ENCODE peak calls at places on chromosomes 5 and 9, in five cellular contexts. One of them, this sample, is unnamed.

GRCh38 chr9:105127863-105128220 is 116.6 kb upstream of the SLC44A1 start:
- DNase-seq in HTR-8/SVneo: peak; percentile 10
- DNase-seq in T-helper 1 cell: peak; percentile 20
- DNase-seq in activated CD4-positive, alpha-beta T cell treated with anti-CD3 and anti-CD28 coated beads for 48 hours: peak; percentile 34
- DNase-seq in iris pigment epithelial cell: peak; percentile 93
- DNase-seq in this sample: peak; percentile 40

GRCh38 chr9:74804018-74804385 is 83.7 kb downstream of the TRPM6 start:
- DNase-seq in T-helper 1 cell: no peak
- DNase-seq in HTR-8/SVneo: no peak
- DNase-seq in activated CD4-positive, alpha-beta T cell treated with anti-CD3 and anti-CD28 coated beads for 48 hours: no peak
- DNase-seq in iris pigment epithelial cell: peak; percentile 14
- DNase-seq in this sample: no peak

GRCh38 chr9:13900449-13900848 is 413.5 kb downstream of the NFIB start:
- DNase-seq in iris pigment epithelial cell: no peak
- DNase-seq in HTR-8/SVneo: no peak
- DNase-seq in activated CD4-positive, alpha-beta T cell treated with anti-CD3 and anti-CD28 coated beads for 48 hours: no peak
- DNase-seq in T-helper 1 cell: no peak
- DNase-seq in this sample: no peak

GRCh38 chr9:132460240-132460639 is 50.2 kb downstream of the CFAP77 start:
- DNase-seq in HTR-8/SVneo: no peak
- DNase-seq in activated CD4-positive, alpha-beta T cell treated with anti-CD3 and anti-CD28 coated beads for 48 hours: no peak
- DNase-seq in iris pigment epithelial cell: no peak
- DNase-seq in T-helper 1 cell: no peak
- DNase-seq in this sample: no peak

GRCh38 chr5:178078197-178078995 is 34.9 kb upstream of the N4BP3 start:
- DNase-seq in activated CD4-positive, alpha-beta T cell treated with anti-CD3 and anti-CD28 coated beads for 48 hours: no peak
- DNase-seq in T-helper 1 cell: no peak
- DNase-seq in HTR-8/SVneo: peak; percentile 83
- DNase-seq in iris pigment epithelial cell: peak; percentile 61
- DNase-seq in this sample: no peak

GRCh38 chr5:89560724-89561123 is 677.7 kb upstream of the MEF2C start:
- DNase-seq in HTR-8/SVneo: no peak
- DNase-seq in iris pigment epithelial cell: peak; percentile 49
- DNase-seq in activated CD4-positive, alpha-beta T cell treated with anti-CD3 and anti-CD28 coated beads for 48 hours: no peak
- DNase-seq in T-helper 1 cell: no peak
- DNase-seq in this sample: no peak

GRCh38 chr9:133608382-133608781 is 807 bp downstream of the FAM163B start:
- DNase-seq in T-helper 1 cell: no peak
- DNase-seq in activated CD4-positive, alpha-beta T cell treated with anti-CD3 and anti-CD28 coated beads for 48 hours: no peak
- DNase-seq in HTR-8/SVneo: no peak
- DNase-seq in iris pigment epithelial cell: no peak
- DNase-seq in this sample: no peak

GRCh38 chr9:132404228-132404881 is 2.3 kb downstream of the TTF1 start:
- DNase-seq in activated CD4-positive, alpha-beta T cell treated with anti-CD3 and anti-CD28 coated beads for 48 hours: peak; percentile 32
- DNase-seq in iris pigment epithelial cell: peak; percentile 8
- DNase-seq in T-helper 1 cell: no peak
- DNase-seq in HTR-8/SVneo: no peak
- DNase-seq in this sample: no peak

GRCh38 chr5:57862471-57863282 is 380.1 kb upstream of the ACTBL2 start:
- DNase-seq in iris pigment epithelial cell: peak; percentile 36
- DNase-seq in HTR-8/SVneo: peak; percentile 11
- DNase-seq in T-helper 1 cell: no peak
- DNase-seq in activated CD4-positive, alpha-beta T cell treated with anti-CD3 and anti-CD28 coated beads for 48 hours: no peak
- DNase-seq in this sample: no peak

GRCh38 chr5:110790673-110791072 is 51.9 kb downstream of the SLC25A46 start:
- DNase-seq in HTR-8/SVneo: no peak
- DNase-seq in iris pigment epithelial cell: peak; percentile 87
- DNase-seq in activated CD4-positive, alpha-beta T cell treated with anti-CD3 and anti-CD28 coated beads for 48 hours: no peak
- DNase-seq in T-helper 1 cell: no peak
- DNase-seq in this sample: no peak

GRCh38 chr5:170737591-170737990 is 45.9 kb upstream of the GABRP start:
- DNase-seq in T-helper 1 cell: no peak
- DNase-seq in activated CD4-positive, alpha-beta T cell treated with anti-CD3 and anti-CD28 coated beads for 48 hours: no peak
- DNase-seq in HTR-8/SVneo: no peak
- DNase-seq in iris pigment epithelial cell: no peak
- DNase-seq in this sample: no peak

GRCh38 chr5:63127054-63127453 is 548.4 kb downstream of the LRRC70 start:
- DNase-seq in activated CD4-positive, alpha-beta T cell treated with anti-CD3 and anti-CD28 coated beads for 48 hours: no peak
- DNase-seq in HTR-8/SVneo: no peak
- DNase-seq in T-helper 1 cell: no peak
- DNase-seq in iris pigment epithelial cell: peak; percentile 63
- DNase-seq in this sample: no peak

GRCh38 chr5:172920447-172920849 is 38.8 kb upstream of the RPL26L1 start:
- DNase-seq in T-helper 1 cell: no peak
- DNase-seq in iris pigment epithelial cell: peak; percentile 99
- DNase-seq in HTR-8/SVneo: peak; percentile 79
- DNase-seq in activated CD4-positive, alpha-beta T cell treated with anti-CD3 and anti-CD28 coated beads for 48 hours: no peak
- DNase-seq in this sample: no peak

GRCh38 chr9:15416880-15417279 is 5.8 kb upstream of the SNAPC3 start:
- DNase-seq in iris pigment epithelial cell: peak; percentile 68
- DNase-seq in T-helper 1 cell: no peak
- DNase-seq in activated CD4-positive, alpha-beta T cell treated with anti-CD3 and anti-CD28 coated beads for 48 hours: peak; percentile 52
- DNase-seq in HTR-8/SVneo: no peak
- DNase-seq in this sample: peak; percentile 23

GRCh38 chr5:135829681-135830383 is 4.6 kb upstream of the SLC25A48 start:
- DNase-seq in activated CD4-positive, alpha-beta T cell treated with anti-CD3 and anti-CD28 coated beads for 48 hours: peak; percentile 72
- DNase-seq in iris pigment epithelial cell: peak; percentile 50
- DNase-seq in T-helper 1 cell: no peak
- DNase-seq in HTR-8/SVneo: peak; percentile 77
- DNase-seq in this sample: no peak

GRCh38 chr5:157290981-157291711 is 25.2 kb downstream of the CYFIP2 start:
- DNase-seq in activated CD4-positive, alpha-beta T cell treated with anti-CD3 and anti-CD28 coated beads for 48 hours: peak; percentile 68
- DNase-seq in T-helper 1 cell: no peak
- DNase-seq in iris pigment epithelial cell: peak; percentile 40
- DNase-seq in HTR-8/SVneo: no peak
- DNase-seq in this sample: no peak

GRCh38 chr9:35726876-35727438 is 5.0 kb downstream of the TLN1 start:
- DNase-seq in HTR-8/SVneo: no peak
- DNase-seq in T-helper 1 cell: no peak
- DNase-seq in activated CD4-positive, alpha-beta T cell treated with anti-CD3 and anti-CD28 coated beads for 48 hours: peak; percentile 37
- DNase-seq in iris pigment epithelial cell: peak; percentile 65
- DNase-seq in this sample: no peak

GRCh38 chr9:21872696-21873095 is 70.3 kb downstream of the MTAP start:
- DNase-seq in activated CD4-positive, alpha-beta T cell treated with anti-CD3 and anti-CD28 coated beads for 48 hours: no peak
- DNase-seq in HTR-8/SVneo: no peak
- DNase-seq in T-helper 1 cell: no peak
- DNase-seq in iris pigment epithelial cell: no peak
- DNase-seq in this sample: no peak

GRCh38 chr9:16721972-16722371 is 148.5 kb downstream of the BNC2 start:
- DNase-seq in HTR-8/SVneo: no peak
- DNase-seq in iris pigment epithelial cell: peak; percentile 82
- DNase-seq in T-helper 1 cell: no peak
- DNase-seq in activated CD4-positive, alpha-beta T cell treated with anti-CD3 and anti-CD28 coated beads for 48 hours: no peak
- DNase-seq in this sample: no peak

GRCh38 chr5:17238521-17239041 is 21.1 kb downstream of the BASP1 start:
- DNase-seq in T-helper 1 cell: no peak
- DNase-seq in iris pigment epithelial cell: peak; percentile 83
- DNase-seq in activated CD4-positive, alpha-beta T cell treated with anti-CD3 and anti-CD28 coated beads for 48 hours: no peak
- DNase-seq in HTR-8/SVneo: peak; percentile 69
- DNase-seq in this sample: no peak

GRCh38 chr9:121772600-121773285 is 121.3 kb downstream of the DAB2IP start:
- DNase-seq in T-helper 1 cell: peak; percentile 2
- DNase-seq in HTR-8/SVneo: no peak
- DNase-seq in activated CD4-positive, alpha-beta T cell treated with anti-CD3 and anti-CD28 coated beads for 48 hours: no peak
- DNase-seq in iris pigment epithelial cell: no peak
- DNase-seq in this sample: no peak

GRCh38 chr5:8184455-8185063 is 315.6 kb downstream of the MTRR start:
- DNase-seq in T-helper 1 cell: no peak
- DNase-seq in activated CD4-positive, alpha-beta T cell treated with anti-CD3 and anti-CD28 coated beads for 48 hours: peak; percentile 58
- DNase-seq in HTR-8/SVneo: peak; percentile 32
- DNase-seq in iris pigment epithelial cell: peak; percentile 11
- DNase-seq in this sample: peak; percentile 10

GRCh38 chr5:96577909-96578308 is 84.3 kb upstream of the CAST start:
- DNase-seq in activated CD4-positive, alpha-beta T cell treated with anti-CD3 and anti-CD28 coated beads for 48 hours: no peak
- DNase-seq in T-helper 1 cell: no peak
- DNase-seq in iris pigment epithelial cell: peak; percentile 80
- DNase-seq in HTR-8/SVneo: no peak
- DNase-seq in this sample: no peak

GRCh38 chr5:116576043-116576713 is 1.6 kb upstream of the SEMA6A start:
- DNase-seq in activated CD4-positive, alpha-beta T cell treated with anti-CD3 and anti-CD28 coated beads for 48 hours: peak; percentile 69
- DNase-seq in T-helper 1 cell: no peak
- DNase-seq in iris pigment epithelial cell: peak; percentile 36
- DNase-seq in HTR-8/SVneo: peak; percentile 71
- DNase-seq in this sample: no peak

GRCh38 chr5:131386779-131387178 is 122.9 kb downstream of the CDC42SE2 start:
- DNase-seq in HTR-8/SVneo: no peak
- DNase-seq in activated CD4-positive, alpha-beta T cell treated with anti-CD3 and anti-CD28 coated beads for 48 hours: no peak
- DNase-seq in iris pigment epithelial cell: peak; percentile 40
- DNase-seq in T-helper 1 cell: no peak
- DNase-seq in this sample: no peak

GRCh38 chr9:16241231-16241630 is 629.2 kb downstream of the BNC2 start:
- DNase-seq in iris pigment epithelial cell: peak; percentile 82
- DNase-seq in T-helper 1 cell: no peak
- DNase-seq in activated CD4-positive, alpha-beta T cell treated with anti-CD3 and anti-CD28 coated beads for 48 hours: no peak
- DNase-seq in HTR-8/SVneo: no peak
- DNase-seq in this sample: no peak

GRCh38 chr9:13027834-13028233 is 251.7 kb downstream of the MPDZ start:
- DNase-seq in T-helper 1 cell: no peak
- DNase-seq in activated CD4-positive, alpha-beta T cell treated with anti-CD3 and anti-CD28 coated beads for 48 hours: no peak
- DNase-seq in HTR-8/SVneo: no peak
- DNase-seq in iris pigment epithelial cell: no peak
- DNase-seq in this sample: no peak

GRCh38 chr9:115997923-115998322 is 155.7 kb upstream of the PAPPA start:
- DNase-seq in iris pigment epithelial cell: peak; percentile 90
- DNase-seq in T-helper 1 cell: no peak
- DNase-seq in activated CD4-positive, alpha-beta T cell treated with anti-CD3 and anti-CD28 coated beads for 48 hours: no peak
- DNase-seq in HTR-8/SVneo: no peak
- DNase-seq in this sample: no peak

GRCh38 chr5:80990971-80991370 is 30.8 kb downstream of the RASGRF2 start:
- DNase-seq in activated CD4-positive, alpha-beta T cell treated with anti-CD3 and anti-CD28 coated beads for 48 hours: no peak
- DNase-seq in HTR-8/SVneo: no peak
- DNase-seq in T-helper 1 cell: no peak
- DNase-seq in iris pigment epithelial cell: peak; percentile 44
- DNase-seq in this sample: no peak

GRCh38 chr5:124927735-124928134 is 181.3 kb upstream of the ZNF608 start:
- DNase-seq in iris pigment epithelial cell: peak; percentile 76
- DNase-seq in HTR-8/SVneo: no peak
- DNase-seq in T-helper 1 cell: no peak
- DNase-seq in activated CD4-positive, alpha-beta T cell treated with anti-CD3 and anti-CD28 coated beads for 48 hours: no peak
- DNase-seq in this sample: no peak

GRCh38 chr5:123865641-123866040 is 353.7 kb downstream of the CSNK1G3 start:
- DNase-seq in iris pigment epithelial cell: no peak
- DNase-seq in HTR-8/SVneo: no peak
- DNase-seq in T-helper 1 cell: no peak
- DNase-seq in activated CD4-positive, alpha-beta T cell treated with anti-CD3 and anti-CD28 coated beads for 48 hours: no peak
- DNase-seq in this sample: no peak

GRCh38 chr5:42217791-42218190 is 205.4 kb upstream of the GHR start:
- DNase-seq in iris pigment epithelial cell: no peak
- DNase-seq in T-helper 1 cell: no peak
- DNase-seq in activated CD4-positive, alpha-beta T cell treated with anti-CD3 and anti-CD28 coated beads for 48 hours: no peak
- DNase-seq in HTR-8/SVneo: no peak
- DNase-seq in this sample: no peak

GRCh38 chr5:96934695-96935555 is 955 bp upstream of the LNPEP start:
- DNase-seq in iris pigment epithelial cell: peak; percentile 97
- DNase-seq in HTR-8/SVneo: peak; percentile 83
- DNase-seq in T-helper 1 cell: peak; percentile 85
- DNase-seq in activated CD4-positive, alpha-beta T cell treated with anti-CD3 and anti-CD28 coated beads for 48 hours: peak; percentile 95
- DNase-seq in this sample: peak; percentile 85

GRCh38 chr5:135204151-135204600 is 170.1 kb upstream of the PITX1 start:
- DNase-seq in activated CD4-positive, alpha-beta T cell treated with anti-CD3 and anti-CD28 coated beads for 48 hours: no peak
- DNase-seq in iris pigment epithelial cell: peak; percentile 23
- DNase-seq in HTR-8/SVneo: no peak
- DNase-seq in T-helper 1 cell: no peak
- DNase-seq in this sample: no peak

This sample was measured in T-helper 9 cell.